ENCODE peak calls at places on chromosomes 16 and 17, in five cellular contexts. F, D, X, N and L are unnamed samples.

GRCh38 chr16:3980311-3981111 is 100.0 kb upstream of the CREBBP start:
- DNase-seq in N (no peak), D (peak; percentile 84), F (no peak), X (no peak), L (no peak)

GRCh38 chr17:8079291-8080207 is 8.0 kb downstream of the ALOX12B start:
- DNase-seq in N (no peak), F (peak; percentile 94), X (peak; percentile 84), D (peak; percentile 34), L (peak; percentile 33)

GRCh38 chr17:57515662-57516211 is 229.4 kb downstream of the CCDC182 start:
- DNase-seq in D (no peak), X (no peak), F (no peak), N (no peak), L (no peak)

GRCh38 chr17:72175787-72176515 is 55.1 kb downstream of the SOX9 start:
- DNase-seq in D (no peak), N (no peak), F (no peak), X (no peak), L (no peak)

GRCh38 chr16:17515421-17516210 is 44.9 kb upstream of the XYLT1 start:
- DNase-seq in X (no peak), D (peak; percentile 89), F (no peak), N (no peak), L (no peak)

GRCh38 chr17:73309727-73310555 is 1.9 kb downstream of the CDC42EP4 start:
- DNase-seq in F (no peak), N (no peak), X (peak; percentile 64), D (no peak), L (no peak)

GRCh38 chr17:27379863-27380533 is 76.2 kb upstream of the KSR1 start:
- DNase-seq in D (peak; percentile 64), N (no peak), F (peak; percentile 88), X (no peak), L (no peak)

GRCh38 chr16:15781650-15782049 is 75.2 kb downstream of the MYH11 start:
- DNase-seq in N (no peak), F (no peak), D (no peak), X (no peak), L (no peak)

GRCh38 chr16:74896389-74897370 is 88.2 kb downstream of the WDR59 start:
- DNase-seq in N (no peak), D (peak; percentile 46), F (no peak), X (no peak), L (no peak)

GRCh38 chr17:41965694-41966375 is 760 bp upstream of the CNP start:
- DNase-seq in X (no peak), D (no peak), F (peak; percentile 94), N (peak; percentile 93), L (no peak)

GRCh38 chr16:86245351-86245750 is 265.0 kb upstream of the FOXF1 start:
- DNase-seq in F (peak; percentile 63), D (no peak), N (no peak), X (no peak), L (no peak)

GRCh38 chr17:57676543-57676942 is 68.6 kb downstream of the CCDC182 start:
- DNase-seq in X (no peak), D (no peak), F (peak; percentile 48), N (no peak), L (no peak)

GRCh38 chr17:77317091-77317519 is 176.3 kb downstream of the SEC14L1 start:
- DNase-seq in N (no peak), D (peak; percentile 47), X (peak; percentile 12), F (peak; percentile 83), L (no peak)

GRCh38 chr16:28136751-28137434 is 73.4 kb upstream of the GSG1L start:
- DNase-seq in X (no peak), F (no peak), N (no peak), D (no peak), L (no peak)

GRCh38 chr17:18038149-18038850 is 668 bp downstream of the ATPAF2 start:
- DNase-seq in X (no peak), N (no peak), D (peak; percentile 10), F (no peak), L (no peak)

GRCh38 chr16:12500771-12501170 is 302.9 kb downstream of the CPPED1 start:
- DNase-seq in X (no peak), N (no peak), D (no peak), F (no peak), L (no peak)

GRCh38 chr17:58538801-58539410 is 24.5 kb upstream of the MTMR4 start:
- DNase-seq in X (no peak), F (no peak), D (no peak), N (no peak), L (no peak)

GRCh38 chr17:62626719-62627218 is 701 bp upstream of the MRC2 start:
- DNase-seq in F (no peak), N (no peak), D (peak; percentile 81), X (peak; percentile 60), L (no peak)

GRCh38 chr16:27230562-27230991 is 27.3 kb downstream of the KDM8 start:
- DNase-seq in X (no peak), D (no peak), N (no peak), F (no peak), L (no peak)

GRCh38 chr17:78933959-78934568 is 8.9 kb upstream of the TIMP2 start:
- DNase-seq in N (peak; percentile 97), X (peak; percentile 78), F (peak; percentile 99), D (peak; percentile 100), L (peak; percentile 86)

GRCh38 chr16:21277927-21278706 is at the start of gene CRYM:
- DNase-seq in F (peak; percentile 88), D (peak; percentile 9), X (peak; percentile 82), N (no peak), L (peak; percentile 37)

GRCh38 chr16:69316595-69317034 is 5.5 kb downstream of the VPS4A start:
- DNase-seq in F (peak; percentile 80), X (no peak), D (no peak), N (no peak), L (no peak)

GRCh38 chr16:73176577-73177013 is 128.7 kb upstream of the ZFHX3 start:
- DNase-seq in X (no peak), F (no peak), D (peak; percentile 82), N (no peak), L (no peak)
- TF ChIP-seq CTCF in X (no peak), F (no peak), D (peak; percentile 34), N (peak; percentile 28), L (no peak)

DNA sequence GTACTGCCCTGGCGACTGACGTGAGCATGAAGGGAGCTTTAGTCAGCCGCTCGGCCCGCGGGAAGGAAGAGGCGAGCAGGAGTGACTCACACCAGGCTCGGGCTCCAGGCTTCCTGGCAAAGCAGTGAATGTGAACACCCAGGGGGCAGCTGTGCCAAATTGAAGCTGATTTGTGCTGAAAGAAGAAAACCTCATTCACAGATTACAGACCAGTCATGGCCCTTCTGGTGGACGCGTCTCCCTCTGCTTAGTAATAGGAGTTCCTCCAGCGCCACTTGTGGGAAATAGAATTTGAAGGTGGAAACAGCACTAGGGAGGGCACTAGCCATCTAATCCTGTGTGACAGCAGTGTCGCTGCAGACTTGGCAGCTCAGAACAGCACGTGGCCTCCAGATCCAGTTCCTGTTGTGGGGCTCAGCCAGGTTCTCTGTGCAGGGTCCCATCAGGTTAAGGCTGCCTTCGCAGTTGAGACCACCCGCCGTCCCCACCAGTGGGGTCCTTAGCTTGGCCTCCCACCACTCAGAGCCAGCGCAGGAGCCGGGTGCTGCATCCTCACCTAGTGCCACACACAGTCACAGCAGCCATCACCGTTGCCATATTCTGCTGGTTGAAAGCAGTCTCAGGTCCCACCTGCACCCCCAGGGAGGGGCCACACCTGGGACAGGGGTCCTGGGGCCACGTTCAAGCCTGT is 164.5 kb upstream of the CHMP6 start:
- DNase-seq in N (no peak), F (peak; percentile 95), D (peak; percentile 98), X (no peak), L (peak; percentile 41)
- TF ChIP-seq CTCF in N (no peak), F (no peak), D (peak; percentile 17), X (no peak), L (no peak)

GRCh38 chr17:45016823-45017222 is 34.6 kb downstream of the DCAKD start:
- DNase-seq in X (no peak), D (no peak), F (no peak), N (no peak), L (no peak)
- TF ChIP-seq CTCF in X (no peak), D (peak; percentile 39), F (no peak), N (peak; percentile 52), L (no peak)

DNA sequence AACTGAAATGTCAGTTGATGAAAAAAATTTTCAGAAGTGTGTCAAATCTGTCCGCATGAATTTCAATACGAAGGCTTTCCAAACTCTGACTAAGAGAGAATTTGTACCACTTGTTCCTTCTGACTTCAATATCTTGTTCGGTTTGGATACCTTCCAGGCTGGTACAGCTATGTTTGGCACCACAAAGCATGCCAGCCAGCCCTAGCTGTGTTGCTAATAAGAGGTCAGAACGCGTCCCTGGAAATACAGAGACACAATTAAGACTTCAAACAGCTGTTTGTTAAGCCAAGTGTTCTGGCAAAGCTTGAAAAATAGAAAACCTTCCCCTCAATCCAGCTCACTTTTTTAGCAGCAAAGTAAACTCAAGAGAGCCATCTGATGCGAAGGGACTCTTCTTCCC is 35.2 kb downstream of the GRB2 start:
- DNase-seq in X (no peak), D (no peak), F (no peak), N (peak; percentile 41), L (no peak)
- TF ChIP-seq CTCF in X (no peak), D (no peak), F (no peak), N (no peak), L (no peak)